ENCODE peak calls at places on chromosomes 4 and X, in nine cellular contexts. One of them, this sample, is unnamed.

GRCh38 chrX:140766024-140766611 is 56.6 kb downstream of the LINC00632 start:
- DNase-seq in CD4-positive, alpha-beta T cell: peak
- DNase-seq in HFF-Myc: peak
- DNase-seq in endothelial cell: peak
- DNase-seq in tibial artery: peak
- DNase-seq in GM06990: no peak
- DNase-seq in mucosa of descending colon: peak
- DNase-seq in cardiac muscle cell: peak
- DNase-seq in heart left ventricle: no peak
- DNase-seq in this sample: no peak

GRCh38 chrX:131633285-131633917 is 89.5 kb downstream of the OR13H1 start:
- DNase-seq in tibial artery: no peak
- DNase-seq in GM06990: no peak
- DNase-seq in HFF-Myc: peak
- DNase-seq in endothelial cell: peak
- DNase-seq in cardiac muscle cell: peak
- DNase-seq in CD4-positive, alpha-beta T cell: peak
- DNase-seq in heart left ventricle: no peak
- DNase-seq in mucosa of descending colon: peak
- DNase-seq in this sample: no peak

GRCh38 chr4:6005175-6005574 is 13.1 kb downstream of the C4orf50 start:
- DNase-seq in mucosa of descending colon: no peak
- DNase-seq in heart left ventricle: no peak
- DNase-seq in tibial artery: no peak
- DNase-seq in GM06990: no peak
- DNase-seq in HFF-Myc: no peak
- DNase-seq in CD4-positive, alpha-beta T cell: no peak
- DNase-seq in endothelial cell: no peak
- DNase-seq in cardiac muscle cell: no peak
- DNase-seq in this sample: no peak

GRCh38 chr4:24550773-24551172 is 33.6 kb downstream of the DHX15 start:
- DNase-seq in mucosa of descending colon: no peak
- DNase-seq in GM06990: no peak
- DNase-seq in cardiac muscle cell: no peak
- DNase-seq in HFF-Myc: no peak
- DNase-seq in tibial artery: no peak
- DNase-seq in CD4-positive, alpha-beta T cell: no peak
- DNase-seq in heart left ventricle: no peak
- DNase-seq in endothelial cell: no peak
- DNase-seq in this sample: no peak

GRCh38 chr4:123359449-123360306 is 36.9 kb upstream of the SPRY1 start:
- DNase-seq in CD4-positive, alpha-beta T cell: no peak
- DNase-seq in mucosa of descending colon: no peak
- DNase-seq in cardiac muscle cell: no peak
- DNase-seq in HFF-Myc: no peak
- DNase-seq in tibial artery: no peak
- DNase-seq in GM06990: no peak
- DNase-seq in endothelial cell: no peak
- DNase-seq in heart left ventricle: no peak
- DNase-seq in this sample: no peak

GRCh38 chr4:130080872-130081451 is 985.0 kb downstream of the C4orf33 start:
- DNase-seq in tibial artery: no peak
- DNase-seq in HFF-Myc: no peak
- DNase-seq in GM06990: no peak
- DNase-seq in heart left ventricle: no peak
- DNase-seq in CD4-positive, alpha-beta T cell: no peak
- DNase-seq in endothelial cell: no peak
- DNase-seq in mucosa of descending colon: peak
- DNase-seq in cardiac muscle cell: no peak
- DNase-seq in this sample: no peak

GRCh38 chr4:158003212-158003611 is 169.6 kb downstream of the GASK1B start:
- DNase-seq in CD4-positive, alpha-beta T cell: no peak
- DNase-seq in heart left ventricle: no peak
- DNase-seq in GM06990: no peak
- DNase-seq in mucosa of descending colon: no peak
- DNase-seq in HFF-Myc: no peak
- DNase-seq in cardiac muscle cell: peak
- DNase-seq in tibial artery: no peak
- DNase-seq in endothelial cell: no peak
- DNase-seq in this sample: no peak

GRCh38 chrX:68710870-68711576 is 63.6 kb downstream of the STARD8 start:
- DNase-seq in cardiac muscle cell: peak
- DNase-seq in GM06990: no peak
- DNase-seq in heart left ventricle: no peak
- DNase-seq in CD4-positive, alpha-beta T cell: no peak
- DNase-seq in mucosa of descending colon: peak
- DNase-seq in HFF-Myc: no peak
- DNase-seq in endothelial cell: no peak
- DNase-seq in tibial artery: no peak
- DNase-seq in this sample: no peak

GRCh38 chrX:45479196-45479834 is 278.6 kb upstream of the DIPK2B start:
- DNase-seq in cardiac muscle cell: peak
- DNase-seq in endothelial cell: no peak
- DNase-seq in mucosa of descending colon: no peak
- DNase-seq in GM06990: no peak
- DNase-seq in CD4-positive, alpha-beta T cell: no peak
- DNase-seq in tibial artery: no peak
- DNase-seq in heart left ventricle: no peak
- DNase-seq in HFF-Myc: peak
- DNase-seq in this sample: no peak

GRCh38 chr4:123168812-123169211 is 227.8 kb upstream of the SPRY1 start:
- DNase-seq in cardiac muscle cell: no peak
- DNase-seq in HFF-Myc: no peak
- DNase-seq in CD4-positive, alpha-beta T cell: no peak
- DNase-seq in mucosa of descending colon: no peak
- DNase-seq in tibial artery: no peak
- DNase-seq in endothelial cell: no peak
- DNase-seq in GM06990: no peak
- DNase-seq in heart left ventricle: no peak
- DNase-seq in this sample: no peak

GRCh38 chrX:71909956-71910355 is 689 bp upstream of the NHSL2 start:
- DNase-seq in heart left ventricle: peak
- DNase-seq in mucosa of descending colon: no peak
- DNase-seq in HFF-Myc: no peak
- DNase-seq in endothelial cell: peak
- DNase-seq in GM06990: no peak
- DNase-seq in CD4-positive, alpha-beta T cell: no peak
- DNase-seq in tibial artery: no peak
- DNase-seq in cardiac muscle cell: peak
- DNase-seq in this sample: no peak

GRCh38 chr4:53465291-53465690 is 87.8 kb downstream of the FIP1L1 start:
- DNase-seq in tibial artery: no peak
- DNase-seq in CD4-positive, alpha-beta T cell: no peak
- DNase-seq in HFF-Myc: no peak
- DNase-seq in heart left ventricle: no peak
- DNase-seq in endothelial cell: no peak
- DNase-seq in GM06990: no peak
- DNase-seq in cardiac muscle cell: peak
- DNase-seq in mucosa of descending colon: no peak
- DNase-seq in this sample: no peak

GRCh38 chr4:136355970-136356369 is 1176.3 kb downstream of the PCDH18 start:
- DNase-seq in cardiac muscle cell: no peak
- DNase-seq in endothelial cell: no peak
- DNase-seq in mucosa of descending colon: no peak
- DNase-seq in GM06990: no peak
- DNase-seq in tibial artery: no peak
- DNase-seq in HFF-Myc: no peak
- DNase-seq in heart left ventricle: peak
- DNase-seq in CD4-positive, alpha-beta T cell: no peak
- DNase-seq in this sample: no peak

GRCh38 chr4:71732706-71733105 is 51.2 kb downstream of the GC start:
- DNase-seq in mucosa of descending colon: no peak
- DNase-seq in CD4-positive, alpha-beta T cell: no peak
- DNase-seq in endothelial cell: no peak
- DNase-seq in cardiac muscle cell: peak
- DNase-seq in heart left ventricle: no peak
- DNase-seq in tibial artery: no peak
- DNase-seq in GM06990: no peak
- DNase-seq in HFF-Myc: peak
- DNase-seq in this sample: no peak

GRCh38 chrX:123140904-123141303 is 43.2 kb upstream of the GRIA3 start:
- DNase-seq in cardiac muscle cell: no peak
- DNase-seq in mucosa of descending colon: no peak
- DNase-seq in tibial artery: no peak
- DNase-seq in GM06990: no peak
- DNase-seq in CD4-positive, alpha-beta T cell: no peak
- DNase-seq in endothelial cell: no peak
- DNase-seq in heart left ventricle: no peak
- DNase-seq in HFF-Myc: no peak
- DNase-seq in this sample: no peak

GRCh38 chr4:187103351-187103750 is 379.7 kb upstream of the FAT1 start:
- DNase-seq in mucosa of descending colon: no peak
- DNase-seq in endothelial cell: no peak
- DNase-seq in HFF-Myc: no peak
- DNase-seq in heart left ventricle: no peak
- DNase-seq in cardiac muscle cell: no peak
- DNase-seq in CD4-positive, alpha-beta T cell: no peak
- DNase-seq in tibial artery: no peak
- DNase-seq in GM06990: no peak
- DNase-seq in this sample: no peak

GRCh38 chr4:101211146-101211553 is 136.2 kb downstream of the PPP3CA start:
- DNase-seq in HFF-Myc: peak
- DNase-seq in cardiac muscle cell: no peak
- DNase-seq in tibial artery: no peak
- DNase-seq in heart left ventricle: no peak
- DNase-seq in mucosa of descending colon: no peak
- DNase-seq in endothelial cell: no peak
- DNase-seq in CD4-positive, alpha-beta T cell: no peak
- DNase-seq in GM06990: no peak
- DNase-seq in this sample: no peak

GRCh38 chrX:153924149-153924861 is 1.8 kb downstream of the ARHGAP4 start:
- DNase-seq in HFF-Myc: no peak
- DNase-seq in mucosa of descending colon: peak
- DNase-seq in cardiac muscle cell: peak
- DNase-seq in tibial artery: peak
- DNase-seq in heart left ventricle: no peak
- DNase-seq in CD4-positive, alpha-beta T cell: peak
- DNase-seq in endothelial cell: no peak
- DNase-seq in GM06990: peak
- DNase-seq in this sample: peak

DNA sequence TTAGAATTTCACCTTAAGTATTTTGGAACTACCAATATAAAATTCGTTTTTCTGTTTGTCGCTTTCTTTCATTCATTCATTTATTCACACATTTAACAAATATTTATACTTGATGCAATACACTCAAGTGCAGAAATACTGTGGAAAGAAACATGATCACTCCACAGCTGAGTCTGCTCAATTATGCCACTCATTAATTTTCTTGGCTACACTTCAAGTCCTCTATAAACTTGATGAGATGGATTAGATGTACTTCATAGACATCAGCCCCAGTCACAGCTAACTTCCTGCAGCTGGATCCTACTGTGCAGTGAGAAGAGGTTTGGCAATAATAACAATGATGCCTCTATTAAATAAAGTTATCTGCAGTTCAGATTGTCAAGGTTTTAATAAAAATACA is 208.1 kb downstream of the PDGFC start:
- DNase-seq in endothelial cell: no peak
- DNase-seq in HFF-Myc: no peak
- DNase-seq in GM06990: no peak
- DNase-seq in tibial artery: no peak
- DNase-seq in cardiac muscle cell: peak
- DNase-seq in heart left ventricle: no peak
- DNase-seq in mucosa of descending colon: no peak
- DNase-seq in CD4-positive, alpha-beta T cell: no peak
- DNase-seq in this sample: no peak
- TF ChIP-seq CTCF in endothelial cell: no peak
- TF ChIP-seq CTCF in HFF-Myc: no peak
- TF ChIP-seq CTCF in GM06990: no peak
- TF ChIP-seq CTCF in tibial artery: no peak
- TF ChIP-seq CTCF in cardiac muscle cell: no peak
- TF ChIP-seq CTCF in heart left ventricle: no peak
- TF ChIP-seq CTCF in mucosa of descending colon: no peak
- TF ChIP-seq CTCF in CD4-positive, alpha-beta T cell: no peak
- TF ChIP-seq CTCF in this sample: no peak

GRCh38 chrX:86133761-86134160 is 14.5 kb upstream of the DACH2 start:
- DNase-seq in mucosa of descending colon: no peak
- DNase-seq in GM06990: no peak
- DNase-seq in HFF-Myc: no peak
- DNase-seq in CD4-positive, alpha-beta T cell: no peak
- DNase-seq in heart left ventricle: no peak
- DNase-seq in cardiac muscle cell: peak
- DNase-seq in tibial artery: no peak
- DNase-seq in endothelial cell: no peak
- DNase-seq in this sample: no peak
- TF ChIP-seq CTCF in mucosa of descending colon: no peak
- TF ChIP-seq CTCF in GM06990: peak
- TF ChIP-seq CTCF in HFF-Myc: peak
- TF ChIP-seq CTCF in CD4-positive, alpha-beta T cell: peak
- TF ChIP-seq CTCF in heart left ventricle: peak
- TF ChIP-seq CTCF in cardiac muscle cell: peak
- TF ChIP-seq CTCF in tibial artery: no peak
- TF ChIP-seq CTCF in endothelial cell: peak
- TF ChIP-seq CTCF in this sample: peak

DNA sequence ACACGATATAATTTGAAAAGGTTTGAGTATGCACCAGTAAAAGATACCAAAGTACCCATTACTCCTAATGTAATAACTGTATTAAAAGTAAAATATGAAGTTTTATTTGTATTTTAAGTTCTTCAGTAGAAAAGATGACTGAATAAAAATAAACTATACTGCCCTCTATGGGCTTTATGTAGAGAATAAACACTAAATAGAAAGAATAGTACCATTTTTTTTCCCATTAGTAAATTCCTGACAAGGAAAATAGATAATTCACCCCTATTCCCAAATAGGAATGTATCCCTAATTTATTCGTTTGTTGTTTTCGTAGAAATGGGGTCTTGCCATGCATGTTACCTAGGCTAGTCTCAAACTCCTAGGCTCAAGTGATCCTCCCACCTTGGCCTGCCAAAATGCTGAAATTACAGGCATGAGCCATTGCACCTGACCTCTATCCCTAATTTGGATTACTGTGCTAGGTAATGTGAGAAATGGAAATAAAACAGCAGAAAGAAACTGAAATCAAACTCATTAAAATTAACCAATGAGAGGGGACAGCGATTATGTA is 73.6 kb upstream of the COX18 start:
- DNase-seq in GM06990: no peak
- DNase-seq in HFF-Myc: no peak
- DNase-seq in mucosa of descending colon: no peak
- DNase-seq in heart left ventricle: no peak
- DNase-seq in CD4-positive, alpha-beta T cell: no peak
- DNase-seq in tibial artery: no peak
- DNase-seq in cardiac muscle cell: peak
- DNase-seq in endothelial cell: no peak
- DNase-seq in this sample: no peak
- TF ChIP-seq CTCF in GM06990: no peak
- TF ChIP-seq CTCF in HFF-Myc: no peak
- TF ChIP-seq CTCF in mucosa of descending colon: no peak
- TF ChIP-seq CTCF in heart left ventricle: peak
- TF ChIP-seq CTCF in CD4-positive, alpha-beta T cell: peak
- TF ChIP-seq CTCF in tibial artery: no peak
- TF ChIP-seq CTCF in cardiac muscle cell: peak
- TF ChIP-seq CTCF in endothelial cell: no peak
- TF ChIP-seq CTCF in this sample: peak

DNA sequence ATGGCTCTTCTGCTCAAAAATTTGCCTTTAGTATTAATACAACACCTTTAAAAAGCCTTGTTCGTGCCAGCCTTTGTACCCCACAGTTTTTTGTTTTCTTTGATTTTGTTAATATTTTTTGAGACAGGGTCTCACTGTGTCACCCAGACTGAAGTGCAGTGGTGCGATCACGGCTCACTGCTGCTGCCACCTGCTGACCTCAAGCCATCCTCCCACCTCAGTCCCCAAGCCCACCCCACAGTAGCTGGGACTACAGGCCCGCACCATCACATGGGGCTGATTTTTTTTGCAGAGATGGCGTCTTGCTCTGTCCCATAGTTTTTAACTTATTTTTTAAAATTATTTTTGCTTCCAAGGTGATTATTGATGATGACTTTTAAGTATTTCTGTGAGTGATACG is 134.0 kb downstream of the HTR2C start:
- DNase-seq in mucosa of descending colon: peak
- DNase-seq in cardiac muscle cell: no peak
- DNase-seq in tibial artery: no peak
- DNase-seq in HFF-Myc: no peak
- DNase-seq in GM06990: no peak
- DNase-seq in heart left ventricle: no peak
- DNase-seq in endothelial cell: no peak
- DNase-seq in CD4-positive, alpha-beta T cell: no peak
- DNase-seq in this sample: no peak
- TF ChIP-seq CTCF in mucosa of descending colon: no peak
- TF ChIP-seq CTCF in cardiac muscle cell: peak
- TF ChIP-seq CTCF in tibial artery: no peak
- TF ChIP-seq CTCF in HFF-Myc: peak
- TF ChIP-seq CTCF in GM06990: peak
- TF ChIP-seq CTCF in heart left ventricle: no peak
- TF ChIP-seq CTCF in endothelial cell: no peak
- TF ChIP-seq CTCF in CD4-positive, alpha-beta T cell: no peak
- TF ChIP-seq CTCF in this sample: peak